ENCODE peak calls at places on chromosomes 2 and 18, in eight cellular contexts. E is astrocyte of the spinal cord, J is left lung, A is HFF-Myc, H is heart left ventricle, B is right lobe of liver, K is right atrium auricular region, X is cardiac fibroblast. G is an unnamed sample.

GRCh38 chr2:60299179-60299578 is 254.3 kb downstream of the BCL11A start:
- DNase-seq in E (no peak), J (no peak), A (no peak), H (no peak), B (no peak), K (no peak), X (no peak), G (no peak)

GRCh38 chr2:187500585-187501359 is 52.7 kb upstream of the CALCRL start:
- DNase-seq in E (peak; percentile 57), J (no peak), A (no peak), H (no peak), B (no peak), K (no peak), X (peak; percentile 73), G (no peak)

GRCh38 chr2:148640767-148641166 is 3.8 kb upstream of the EPC2 start:
- DNase-seq in E (peak; percentile 9), J (no peak), A (no peak), H (peak; percentile 24), B (no peak), K (no peak), X (peak; percentile 57), G (no peak)

GRCh38 chr2:30368258-30368657 is 78.8 kb upstream of the LCLAT1 start:
- DNase-seq in E (peak; percentile 71), J (no peak), A (no peak), H (no peak), B (no peak), K (no peak), X (no peak), G (no peak)

GRCh38 chr2:88967844-88968243 is 276.4 kb downstream of the RPIA start:
- DNase-seq in E (no peak), J (no peak), A (no peak), H (no peak), B (no peak), K (no peak), X (no peak), G (no peak)

GRCh38 chr18:24915547-24915946 is 436.4 kb downstream of the ZNF521 start:
- DNase-seq in E (peak; percentile 39), J (no peak), A (peak; percentile 25), H (no peak), B (no peak), K (no peak), X (no peak), G (peak; percentile 32)

GRCh38 chr2:119311831-119312230 is 54.8 kb downstream of the C2orf76 start:
- DNase-seq in E (no peak), J (no peak), A (no peak), H (no peak), B (no peak), K (no peak), X (no peak), G (no peak)

GRCh38 chr18:8029061-8029460 is 461.9 kb downstream of the PTPRM start:
- DNase-seq in E (no peak), J (peak; percentile 41), A (no peak), H (no peak), B (no peak), K (no peak), X (no peak), G (no peak)

GRCh38 chr18:34723143-34723542 is 13.0 kb downstream of the DTNA start:
- DNase-seq in E (no peak), J (no peak), A (no peak), H (no peak), B (no peak), K (no peak), X (peak; percentile 8), G (no peak)
- TF ChIP-seq CTCF in E (no peak), J (no peak), A (no peak), H (no peak), B (no peak), K (no peak), X (no peak), G (no peak)

GRCh38 chr18:67514901-67515540 is 1.5 kb downstream of the DSEL start:
- DNase-seq in E (peak; percentile 25), J (no peak), A (no peak), H (no peak), B (no peak), K (no peak), X (no peak), G (no peak)

GRCh38 chr18:67516432-67517223 is at the start of gene DSEL:
- DNase-seq in E (peak; percentile 97), J (peak; percentile 99), A (peak; percentile 62), H (peak; percentile 97), B (peak; percentile 99), K (peak; percentile 95), X (peak; percentile 98), G (peak; percentile 72)

GRCh38 chr18:67515987-67516431 is 511 bp downstream of the DSEL start:
- DNase-seq in E (peak; percentile 90), J (peak; percentile 94), A (no peak), H (peak; percentile 89), B (peak; percentile 93), K (peak; percentile 88), X (peak; percentile 92), G (peak; percentile 55)

GRCh38 chr18:67513285-67513684 is 3.2 kb downstream of the DSEL start:
- DNase-seq in E (no peak), J (no peak), A (no peak), H (no peak), B (no peak), K (no peak), X (no peak), G (no peak)

GRCh38 chr18:67514465-67514864 is 2.1 kb downstream of the DSEL start:
- DNase-seq in E (no peak), J (no peak), A (no peak), H (no peak), B (no peak), K (no peak), X (no peak), G (no peak)
- H3K4me3 ChIP-seq in E (peak overlapping the region; percentile 60), J (peak overlapping the region; percentile 73), A (no peak overlapping the region), H (no peak overlapping the region), B (no peak overlapping the region), K (no peak overlapping the region), X (peak overlapping the region; percentile 90), G (no peak overlapping the region)

DNA sequence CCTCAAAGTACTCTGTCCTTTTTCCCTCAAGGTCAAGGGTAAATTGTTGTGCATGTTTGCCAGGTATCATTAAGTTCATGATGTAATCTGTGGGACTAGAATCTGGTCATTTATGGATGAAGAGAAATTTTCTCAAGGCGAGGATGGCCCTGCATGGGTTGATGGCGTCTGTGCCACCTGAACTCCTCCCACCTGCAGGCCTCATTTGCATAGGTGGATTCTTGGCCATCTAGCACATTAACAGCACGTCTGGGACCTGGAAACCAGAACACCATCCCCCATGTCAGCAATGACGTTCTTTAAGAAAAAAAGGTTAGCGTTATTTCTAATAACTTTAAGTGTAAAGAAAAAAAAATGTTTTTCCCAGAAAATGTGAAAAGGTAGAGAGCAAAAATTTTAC is 145.8 kb downstream of the ESCO1 start:
- DNase-seq in E (no peak), J (no peak), A (no peak), H (no peak), B (no peak), K (no peak), X (no peak), G (no peak)
- TF ChIP-seq CTCF in E (no peak), J (no peak), A (no peak), H (no peak), B (no peak), K (no peak), X (no peak), G (no peak)

DNA sequence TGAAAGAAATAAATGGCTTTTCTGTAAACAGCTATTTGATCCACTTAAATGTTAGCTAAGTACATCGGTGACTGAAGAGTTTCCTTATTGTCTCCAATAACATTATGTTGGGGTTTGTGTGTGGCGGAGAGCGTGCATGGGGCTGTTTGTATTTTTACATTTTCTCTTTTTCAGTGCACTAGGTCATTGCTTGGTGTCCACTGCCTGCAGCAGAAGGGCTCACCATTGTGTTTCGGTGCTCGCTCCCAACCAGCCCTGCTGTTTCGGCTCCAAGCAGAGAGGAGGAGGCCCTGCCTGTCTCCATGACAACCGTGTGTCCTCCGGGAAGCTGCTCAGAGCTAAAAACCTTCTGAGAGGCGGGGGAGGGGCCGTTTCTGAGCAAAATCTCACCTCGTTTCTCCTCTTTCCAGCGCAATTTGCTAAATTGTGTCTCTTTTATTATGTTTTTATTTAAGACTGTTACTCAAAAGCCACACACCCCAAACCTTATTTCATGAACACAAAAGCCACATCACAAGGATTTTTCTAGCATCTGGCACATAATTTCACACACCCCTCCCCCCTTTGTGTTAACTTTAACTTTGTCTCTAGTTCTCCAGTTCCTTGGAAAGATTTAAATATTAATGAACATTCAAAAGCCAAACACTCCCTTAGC is 112.8 kb upstream of the SLC38A11 start:
- DNase-seq in E (peak; percentile 76), J (peak; percentile 43), A (peak; percentile 3), H (peak; percentile 62), B (no peak), K (no peak), X (peak; percentile 62), G (peak; percentile 15)
- H3K4me3 ChIP-seq in E (peak overlapping the region; percentile 21), J (no peak overlapping the region), A (no peak overlapping the region), H (no peak overlapping the region), B (no peak overlapping the region), K (peak overlapping the region; percentile 21), X (peak overlapping the region; percentile 21), G (peak overlapping the region; percentile 36)